ENCODE peak calls at places on chromosomes 16 and 17, in eight cellular contexts. C is NCI-H774; Z is nephron progenitor cell; V is mucosa of gallbladder; Q is CD8-positive, alpha-beta memory T cell; R is GM04504; I is NCI-H460; M is NCI-H1436 treated with DMSO at 0.1 percent for 48 hours. D is an unnamed sample.
A peak's percentile ranks its signal among the peaks of the same experiment; 100 is the strongest.

GRCh38 chr17:74219576-74220133 is 6.3 kb downstream of the TTYH2 start:
- DNase-seq in C (no peak), Z (no peak), V (no peak), Q (no peak), R (no peak), I (no peak), M (no peak), D (no peak)

GRCh38 chr17:28514571-28515002 is 8.4 kb downstream of the FOXN1 start:
- DNase-seq in C (no peak), Z (no peak), V (no peak), Q (no peak), R (no peak), I (no peak), M (no peak), D (no peak)

GRCh38 chr16:27085182-27085581 is 18.5 kb downstream of the C16orf82 start:
- DNase-seq in C (no peak), Z (no peak), V (no peak), Q (no peak), R (no peak), I (no peak), M (no peak), D (no peak)

GRCh38 chr16:7397901-7398300 is 65.3 kb downstream of the RBFOX1 start:
- DNase-seq in C (no peak), Z (no peak), V (no peak), Q (no peak), R (no peak), I (no peak), M (no peak), D (no peak)

GRCh38 chr17:2292100-2292499 is 11.5 kb downstream of the SMG6 start:
- DNase-seq in C (no peak), Z (no peak), V (no peak), Q (no peak), R (no peak), I (no peak), M (no peak), D (no peak)

GRCh38 chr17:44846206-44846605 is 1.5 kb upstream of the HIGD1B start:
- DNase-seq in C (no peak), Z (no peak), V (no peak), Q (no peak), R (no peak), I (no peak), M (no peak), D (no peak)

GRCh38 chr16:78609542-78610253 is 510.2 kb downstream of the WWOX start:
- DNase-seq in C (no peak), Z (no peak), V (no peak), Q (no peak), R (no peak), I (no peak), M (no peak), D (no peak)

GRCh38 chr16:79814124-79814523 is 213.6 kb upstream of the MAF start:
- DNase-seq in C (no peak), Z (no peak), V (no peak), Q (no peak), R (no peak), I (no peak), M (no peak), D (no peak)

GRCh38 chr17:19876524-19877161 is 8.9 kb upstream of the ULK2 start:
- DNase-seq in C (no peak), Z (no peak), V (peak; percentile 49), Q (peak; percentile 61), R (no peak), I (no peak), M (no peak), D (no peak)

GRCh38 chr16:57264381-57264780 is 19.3 kb downstream of the ARL2BP start:
- DNase-seq in C (no peak), Z (no peak), V (no peak), Q (no peak), R (no peak), I (no peak), M (no peak), D (no peak)

GRCh38 chr17:3893003-3893719 is at the start of gene CAMKK1:
- DNase-seq in C (peak; percentile 73), Z (peak; percentile 92), V (peak; percentile 89), Q (peak; percentile 85), R (peak; percentile 58), I (peak; percentile 86), M (peak; percentile 28), D (no peak)

GRCh38 chr16:31428277-31428597 is at the start of gene COX6A2:
- DNase-seq in C (no peak), Z (no peak), V (no peak), Q (no peak), R (no peak), I (no peak), M (no peak), D (no peak)

GRCh38 chr16:11992008-11992584 is 15.6 kb downstream of the SNX29 start:
- DNase-seq in C (no peak), Z (no peak), V (no peak), Q (no peak), R (no peak), I (no peak), M (no peak), D (no peak)

GRCh38 chr17:683040-683439 is 31.6 kb downstream of the VPS53 start:
- DNase-seq in C (no peak), Z (no peak), V (no peak), Q (no peak), R (no peak), I (no peak), M (no peak), D (no peak)